ENCODE peak calls at places on chromosome 1, in six cellular contexts. One of them, this sample, is unnamed.

GRCh38 chr1:221204055-221204833 is 325.0 kb downstream of the HLX start:
- DNase-seq in SIG-M5: no peak
- DNase-seq in stimulated activated CD8-positive, alpha-beta memory T cell treated with anti-CD3 and anti-CD28 coated beads, Interleukin-7, amount 100 ng/mL, for 1 hour: no peak
- DNase-seq in AG08395: no peak
- DNase-seq in T47D: no peak
- DNase-seq in GM10248: no peak
- DNase-seq in this sample: no peak

GRCh38 chr1:199691540-199691939 is 336.0 kb upstream of the NR5A2 start:
- DNase-seq in SIG-M5: no peak
- DNase-seq in stimulated activated CD8-positive, alpha-beta memory T cell treated with anti-CD3 and anti-CD28 coated beads, Interleukin-7, amount 100 ng/mL, for 1 hour: no peak
- DNase-seq in AG08395: peak
- DNase-seq in T47D: no peak
- DNase-seq in GM10248: no peak
- DNase-seq in this sample: no peak

GRCh38 chr1:7940745-7941436 is at the start of gene TNFRSF9:
- DNase-seq in SIG-M5: no peak
- DNase-seq in stimulated activated CD8-positive, alpha-beta memory T cell treated with anti-CD3 and anti-CD28 coated beads, Interleukin-7, amount 100 ng/mL, for 1 hour: peak
- DNase-seq in AG08395: no peak
- DNase-seq in T47D: no peak
- DNase-seq in GM10248: peak
- DNase-seq in this sample: no peak

GRCh38 chr1:220527279-220528048 is 472 bp upstream of the MARK1 start:
- DNase-seq in SIG-M5: no peak
- DNase-seq in stimulated activated CD8-positive, alpha-beta memory T cell treated with anti-CD3 and anti-CD28 coated beads, Interleukin-7, amount 100 ng/mL, for 1 hour: no peak
- DNase-seq in AG08395: no peak
- DNase-seq in T47D: no peak
- DNase-seq in GM10248: peak
- DNase-seq in this sample: no peak

GRCh38 chr1:184597652-184598357 is 156.9 kb downstream of the EDEM3 start:
- DNase-seq in SIG-M5: no peak
- DNase-seq in stimulated activated CD8-positive, alpha-beta memory T cell treated with anti-CD3 and anti-CD28 coated beads, Interleukin-7, amount 100 ng/mL, for 1 hour: no peak
- DNase-seq in AG08395: no peak
- DNase-seq in T47D: no peak
- DNase-seq in GM10248: no peak
- DNase-seq in this sample: no peak

GRCh38 chr1:155016231-155016831 is 13.7 kb downstream of the ZBTB7B start:
- DNase-seq in SIG-M5: no peak
- DNase-seq in stimulated activated CD8-positive, alpha-beta memory T cell treated with anti-CD3 and anti-CD28 coated beads, Interleukin-7, amount 100 ng/mL, for 1 hour: no peak
- DNase-seq in AG08395: no peak
- DNase-seq in T47D: no peak
- DNase-seq in GM10248: no peak
- DNase-seq in this sample: no peak

GRCh38 chr1:25033828-25034451 is 103.9 kb upstream of the RUNX3 start:
- DNase-seq in SIG-M5: peak
- DNase-seq in stimulated activated CD8-positive, alpha-beta memory T cell treated with anti-CD3 and anti-CD28 coated beads, Interleukin-7, amount 100 ng/mL, for 1 hour: no peak
- DNase-seq in AG08395: no peak
- DNase-seq in T47D: no peak
- DNase-seq in GM10248: peak
- DNase-seq in this sample: no peak

GRCh38 chr1:183609313-183609712 is 19.1 kb upstream of the NCF2 start:
- DNase-seq in SIG-M5: peak
- DNase-seq in stimulated activated CD8-positive, alpha-beta memory T cell treated with anti-CD3 and anti-CD28 coated beads, Interleukin-7, amount 100 ng/mL, for 1 hour: no peak
- DNase-seq in AG08395: peak
- DNase-seq in T47D: peak
- DNase-seq in GM10248: peak
- DNase-seq in this sample: no peak

GRCh38 chr1:157154940-157155514 is 16.8 kb upstream of the ETV3 start:
- DNase-seq in SIG-M5: no peak
- DNase-seq in stimulated activated CD8-positive, alpha-beta memory T cell treated with anti-CD3 and anti-CD28 coated beads, Interleukin-7, amount 100 ng/mL, for 1 hour: no peak
- DNase-seq in AG08395: no peak
- DNase-seq in T47D: no peak
- DNase-seq in GM10248: no peak
- DNase-seq in this sample: no peak